ENCODE peak calls at places on chromosomes 4 and X, in four cellular contexts. A is tibial artery; L is activated CD4-positive, alpha-beta T cell treated with anti-CD3 and anti-CD28 coated beads for 4 hours; K is stimulated activated CD4-positive, alpha-beta T cell treated with anti-CD3 and anti-CD28 coated beads, Interleukin-1b, Interleukin-23, amount 100 ng/mL, for 4 hours. G is an unnamed sample.
A peak's percentile ranks its signal among the peaks of the same experiment; 100 is the strongest.

GRCh38 chr4:165505991-165506779 is 127.4 kb downstream of the CPE start:
- DNase-seq in A (no peak), L (no peak), K (no peak), G (no peak)

GRCh38 chr4:55173580-55173979 is 48.2 kb upstream of the KDR start:
- DNase-seq in A (no peak), L (no peak), K (no peak), G (no peak)

GRCh38 chrX:40154229-40154852 is 56.6 kb upstream of the BCOR start:
- DNase-seq in A (peak; percentile 75), L (no peak), K (no peak), G (no peak)

GRCh38 chrX:9681422-9681821 is 84.2 kb downstream of the GPR143 start:
- DNase-seq in A (no peak), L (no peak), K (no peak), G (no peak)

GRCh38 chr4:4323705-4324534 is 33.9 kb downstream of the ZBTB49 start:
- DNase-seq in A (peak; percentile 21), L (no peak), K (no peak), G (no peak)

GRCh38 chr4:151922811-151923210 is 162.0 kb upstream of the GATB start:
- DNase-seq in A (no peak), L (no peak), K (no peak), G (no peak)

GRCh38 chr4:153222162-153222789 is 18.0 kb downstream of the TRIM2 start:
- DNase-seq in A (peak; percentile 80), L (peak; percentile 11), K (no peak), G (peak; percentile 19)

GRCh38 chr4:106615961-106616360 is 247.4 kb upstream of the GIMD1 start:
- DNase-seq in A (no peak), L (no peak), K (no peak), G (no peak)

GRCh38 chrX:114626323-114626722 is 42.4 kb downstream of the HTR2C start:
- DNase-seq in A (no peak), L (no peak), K (no peak), G (no peak)

GRCh38 chr4:6273661-6273990 is 4.0 kb downstream of the WFS1 start:
- DNase-seq in A (no peak), L (no peak), K (no peak), G (no peak)

GRCh38 chr4:123234966-123235365 is 161.6 kb upstream of the SPRY1 start:
- DNase-seq in A (no peak), L (no peak), K (no peak), G (no peak)

GRCh38 chrX:148808825-148809224 is 308.4 kb downstream of the AFF2 start:
- DNase-seq in A (no peak), L (no peak), K (no peak), G (no peak)

GRCh38 chr4:127846061-127846460 is 34.6 kb upstream of the PLK4 start:
- DNase-seq in A (no peak), L (no peak), K (no peak), G (no peak)

GRCh38 chrX:15758140-15758539 is 20.1 kb downstream of the CA5B start:
- DNase-seq in A (no peak), L (no peak), K (no peak), G (no peak)

GRCh38 chr4:128279624-128280225 is 7.9 kb downstream of the PGRMC2 start:
- DNase-seq in A (no peak), L (no peak), K (no peak), G (no peak)

GRCh38 chrX:29431895-29432294 is 783.5 kb upstream of the MAGEB2 start:
- DNase-seq in A (no peak), L (no peak), K (no peak), G (no peak)

GRCh38 chr4:56424697-56425514 is 10.5 kb downstream of the PPAT start:
- DNase-seq in A (no peak), L (peak; percentile 59), K (no peak), G (no peak)

GRCh38 chr4:80732010-80732409 is 298.5 kb upstream of the BMP3 start:
- DNase-seq in A (no peak), L (no peak), K (no peak), G (no peak)

GRCh38 chr4:24722026-24722568 is 73.3 kb upstream of the SOD3 start:
- DNase-seq in A (no peak), L (no peak), K (no peak), G (no peak)

GRCh38 chrX:68232206-68232605 is 201.1 kb downstream of the OPHN1 start:
- DNase-seq in A (no peak), L (no peak), K (no peak), G (no peak)

GRCh38 chr4:25011135-25011866 is 19.4 kb downstream of the LGI2 start:
- DNase-seq in A (no peak), L (no peak), K (no peak), G (no peak)

GRCh38 chr4:183098723-183099536 is at the start of gene WWC2:
- DNase-seq in A (peak; percentile 91), L (peak; percentile 58), K (peak; percentile 56), G (peak; percentile 36)